ENCODE peak calls at places on chromosomes 7 and 10, in seven cellular contexts. N, B, F, K, M, L and W are unnamed samples.

GRCh38 chr7:83072576-83073517 is 89.8 kb downstream of the PCLO start:
- DNase-seq in F (no peak), L (no peak), M (no peak), K (no peak), B (no peak), N (peak; percentile 16), W (no peak)

GRCh38 chr7:108421720-108422331 is 34.4 kb downstream of the NRCAM start:
- DNase-seq in B (no peak), M (no peak), L (no peak), K (no peak), N (no peak), F (no peak), W (no peak)

GRCh38 chr10:27242951-27243551 is 2.5 kb upstream of the ACBD5 start:
- DNase-seq in B (no peak), F (peak; percentile 75), K (peak; percentile 30), N (peak; percentile 76), M (peak; percentile 76), L (no peak), W (no peak)

GRCh38 chr10:132232981-132233380 is 46.2 kb downstream of the DPYSL4 start:
- DNase-seq in K (no peak), B (peak; percentile 5), F (no peak), L (no peak), N (no peak), M (no peak), W (no peak)

GRCh38 chr10:123704812-123705211 is 38.7 kb downstream of the GPR26 start:
- DNase-seq in L (no peak), F (peak; percentile 53), B (no peak), M (no peak), N (no peak), K (no peak), W (no peak)

GRCh38 chr7:101618207-101618839 is 10.8 kb downstream of the MYL10 start:
- DNase-seq in K (no peak), M (no peak), B (no peak), L (no peak), N (no peak), F (no peak), W (no peak)

GRCh38 chr7:138017992-138018391 is 16.1 kb upstream of the CREB3L2 start:
- DNase-seq in N (no peak), M (no peak), F (no peak), L (no peak), B (no peak), K (no peak), W (no peak)

GRCh38 chr7:70460562-70460961 is 671.4 kb upstream of the GALNT17 start:
- DNase-seq in B (no peak), M (no peak), F (no peak), L (no peak), N (no peak), K (no peak), W (no peak)

GRCh38 chr10:57964371-57964770 is 303.3 kb downstream of the IPMK start:
- DNase-seq in M (no peak), L (no peak), K (no peak), F (no peak), N (peak; percentile 78), B (peak; percentile 16), W (no peak)

GRCh38 chr10:132637477-132638129 is 100.0 kb downstream of the INPP5A start:
- DNase-seq in M (peak; percentile 51), N (peak; percentile 26), L (peak; percentile 21), K (peak; percentile 93), B (no peak), F (peak; percentile 80), W (no peak)

GRCh38 chr7:34939175-34939574 is 98.1 kb downstream of the DPY19L1 start:
- DNase-seq in B (no peak), F (peak; percentile 50), L (no peak), N (no peak), K (peak; percentile 60), M (no peak), W (no peak)

GRCh38 chr10:63713191-63714144 is 192.3 kb downstream of the REEP3 start:
- DNase-seq in M (peak; percentile 94), B (peak; percentile 85), F (peak; percentile 96), K (no peak), N (no peak), L (peak; percentile 84), W (no peak)

GRCh38 chr10:44990302-44990655 is 10.4 kb upstream of the ZNF22 start:
- DNase-seq in M (peak; percentile 76), B (peak; percentile 42), N (no peak), F (peak; percentile 88), L (no peak), K (no peak), W (no peak)

GRCh38 chr7:137283147-137283546 is 60.4 kb downstream of the PTN start:
- DNase-seq in B (no peak), L (no peak), K (no peak), M (no peak), F (no peak), N (no peak), W (no peak)

GRCh38 chr7:69309601-69310000 is 288.7 kb upstream of the AUTS2 start:
- DNase-seq in F (no peak), L (no peak), K (no peak), M (no peak), B (no peak), N (no peak), W (no peak)

GRCh38 chr10:110530131-110530831 is 32.6 kb downstream of the DUSP5 start:
- DNase-seq in M (peak; percentile 73), K (peak; percentile 91), B (peak; percentile 66), F (peak; percentile 97), N (peak; percentile 58), L (peak; percentile 81), W (no peak)

GRCh38 chr7:26648429-26649015 is 215.9 kb downstream of the SKAP2 start:
- DNase-seq in K (no peak), N (peak; percentile 70), F (no peak), M (no peak), L (no peak), B (no peak), W (no peak)

GRCh38 chr7:27697861-27698430 is 35.3 kb upstream of the HIBADH start:
- DNase-seq in M (no peak), N (peak; percentile 41), B (no peak), L (no peak), K (no peak), F (no peak), W (no peak)

GRCh38 chr7:114450431-114450830 is 35.8 kb downstream of the FOXP2 start:
- DNase-seq in B (no peak), N (no peak), F (no peak), K (no peak), L (no peak), M (no peak), W (no peak)

GRCh38 chr7:115721293-115721920 is 309.2 kb downstream of the TFEC start:
- DNase-seq in B (no peak), M (no peak), N (no peak), K (no peak), L (no peak), F (no peak), W (no peak)

GRCh38 chr7:100384623-100385372 is 11.5 kb downstream of the PILRA start:
- DNase-seq in L (no peak), F (no peak), B (no peak), N (no peak), K (no peak), M (no peak), W (no peak)

GRCh38 chr10:100600218-100600617 is 64.5 kb downstream of the HIF1AN start:
- DNase-seq in N (peak; percentile 19), M (no peak), F (no peak), K (no peak), B (no peak), L (no peak), W (no peak)

GRCh38 chr7:152902870-152903860 is 143.6 kb downstream of the ACTR3B start:
- DNase-seq in L (no peak), K (no peak), B (no peak), M (no peak), F (no peak), N (no peak), W (no peak)

GRCh38 chr7:104982773-104983619 is 31.0 kb upstream of the KMT2E start:
- DNase-seq in N (no peak), L (no peak), K (no peak), M (no peak), B (no peak), F (no peak), W (no peak)

GRCh38 chr7:73520673-73521635 is 1.1 kb downstream of the BAZ1B start:
- DNase-seq in B (no peak), M (peak; percentile 49), F (no peak), N (peak; percentile 3), K (peak; percentile 44), L (no peak), W (no peak)

GRCh38 chr10:24951201-24952145 is 933 bp downstream of the PRTFDC1 start:
- DNase-seq in L (no peak), B (no peak), N (no peak), F (peak; percentile 91), K (peak; percentile 17), M (peak; percentile 61), W (no peak)

GRCh38 chr7:96266015-96266414 is 55.9 kb downstream of the SLC25A13 start:
- DNase-seq in M (no peak), K (no peak), F (no peak), L (no peak), B (no peak), N (no peak), W (no peak)

GRCh38 chr7:96269246-96269994 is 52.5 kb downstream of the SLC25A13 start:
- DNase-seq in K (no peak), F (no peak), M (no peak), N (no peak), L (no peak), B (no peak), W (no peak)

GRCh38 chr7:96266580-96266979 is 55.3 kb downstream of the SLC25A13 start:
- DNase-seq in B (no peak), K (no peak), M (no peak), F (no peak), N (no peak), L (no peak), W (no peak)
- H3K27ac ChIP-seq in B (no peak overlapping the region), K (no peak overlapping the region), M (no peak overlapping the region), F (no peak overlapping the region), N (no peak overlapping the region), L (no peak overlapping the region), W (no peak overlapping the region)

DNA sequence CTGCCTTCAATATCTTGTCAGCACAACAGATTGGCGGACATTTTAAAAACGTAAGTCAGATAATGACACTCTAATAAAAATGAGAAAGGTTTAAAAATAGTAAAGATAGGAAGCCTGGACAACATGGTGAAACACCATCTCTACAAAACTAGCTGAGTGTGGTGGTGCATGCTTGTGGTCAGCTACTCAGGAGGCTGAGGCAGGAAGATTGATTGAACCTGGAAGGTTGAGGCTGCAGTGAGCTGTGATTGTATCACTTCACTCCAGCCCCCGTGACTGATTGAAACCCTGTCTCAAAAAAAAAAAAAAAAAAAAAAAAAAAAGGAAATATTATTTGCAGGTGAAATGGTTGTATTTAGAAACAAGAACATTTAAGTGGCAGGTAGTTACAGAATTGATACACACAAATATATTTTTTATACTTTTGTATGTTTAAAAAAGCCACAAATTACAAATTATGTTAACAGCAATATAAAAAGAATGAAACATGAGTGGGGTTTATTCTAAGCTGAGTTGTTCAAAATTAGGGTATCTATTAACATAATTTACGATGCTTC is 141.9 kb downstream of the ADK start:
- DNase-seq in F (no peak), B (no peak), K (no peak), L (no peak), M (no peak), N (peak; percentile 62), W (no peak)
- H3K4me1 ChIP-seq in F (no peaks in the 10 kb centered on the region), B (no peaks in the 10 kb centered on the region), K (peaks cover 27% of the 10 kb centered on the region), L (peaks cover 30% of the 10 kb centered on the region), M (peaks cover 15% of the 10 kb centered on the region), N (peaks cover 26% of the 10 kb centered on the region), W (peaks cover 62% of the 10 kb centered on the region)

GRCh38 chr10:70430489-70431445 is 10.7 kb downstream of the NODAL start:
- DNase-seq in L (peak; percentile 80), F (no peak), K (no peak), M (peak; percentile 20), N (peak; percentile 30), B (peak; percentile 34), W (peak; percentile 45)
- H3K4me3 ChIP-seq in L (no peak overlapping the region), F (no peak overlapping the region), K (no peak overlapping the region), M (no peak overlapping the region), N (no peak overlapping the region), B (no peak overlapping the region), W (no peak overlapping the region)

GRCh38 chr7:20064974-20065862 is 152.0 kb downstream of the MACC1 start:
- DNase-seq in M (no peak), K (no peak), B (no peak), F (no peak), L (no peak), N (peak; percentile 4), W (no peak)
- H3K27ac ChIP-seq in M (no peak overlapping the region), K (no peak overlapping the region), B (no peak overlapping the region), F (peak overlapping the region; percentile 59), L (no peak overlapping the region), N (no peak overlapping the region), W (no peak overlapping the region)